ENCODE peak calls at places on chromosomes 16 and 17, in four cellular contexts. One of them, this sample, is unnamed. For H3K9me3, the result is how much of the 10 kb centered on the place peaks cover.

GRCh38 chr17:83189013-83189672 is 109.7 kb downstream of the METRNL start:
- DNase-seq in A549: no peak
- DNase-seq in CD8-positive, alpha-beta T cell: no peak
- DNase-seq in Peyer's patch: peak
- DNase-seq in this sample: no peak

GRCh38 chr17:35167046-35167445 is 19.4 kb downstream of the UNC45B start:
- DNase-seq in A549: no peak
- DNase-seq in Peyer's patch: no peak
- DNase-seq in CD8-positive, alpha-beta T cell: no peak
- DNase-seq in this sample: no peak

GRCh38 chr17:6366144-6366755 is 68.7 kb downstream of the AIPL1 start:
- DNase-seq in Peyer's patch: no peak
- DNase-seq in A549: no peak
- DNase-seq in CD8-positive, alpha-beta T cell: no peak
- DNase-seq in this sample: no peak

GRCh38 chr17:69884361-69884760 is 190.7 kb upstream of the KCNJ16 start:
- DNase-seq in Peyer's patch: no peak
- DNase-seq in A549: no peak
- DNase-seq in CD8-positive, alpha-beta T cell: no peak
- DNase-seq in this sample: no peak

GRCh38 chr16:15418206-15418605 is 16.2 kb upstream of the BMERB1 start:
- DNase-seq in Peyer's patch: no peak
- DNase-seq in A549: no peak
- DNase-seq in CD8-positive, alpha-beta T cell: no peak
- DNase-seq in this sample: no peak

GRCh38 chr17:42682400-42683384 is at the start of gene CNTNAP1:
- DNase-seq in Peyer's patch: no peak
- DNase-seq in A549: peak
- DNase-seq in CD8-positive, alpha-beta T cell: peak
- DNase-seq in this sample: peak

GRCh38 chr17:41082565-41083136 is 1.3 kb upstream of the KRTAP4-7 start:
- DNase-seq in Peyer's patch: no peak
- DNase-seq in CD8-positive, alpha-beta T cell: no peak
- DNase-seq in A549: peak
- DNase-seq in this sample: no peak

GRCh38 chr16:11078812-11079459 is 134.6 kb downstream of the CLEC16A start:
- DNase-seq in A549: no peak
- DNase-seq in CD8-positive, alpha-beta T cell: no peak
- DNase-seq in Peyer's patch: no peak
- DNase-seq in this sample: peak

GRCh38 chr16:75433732-75434413 is 570 bp upstream of the CFDP1 start:
- DNase-seq in Peyer's patch: peak
- DNase-seq in A549: peak
- DNase-seq in CD8-positive, alpha-beta T cell: no peak
- DNase-seq in this sample: peak

GRCh38 chr17:20952183-20952582 is 90.6 kb downstream of the USP22 start:
- DNase-seq in Peyer's patch: no peak
- DNase-seq in CD8-positive, alpha-beta T cell: no peak
- DNase-seq in A549: no peak
- DNase-seq in this sample: peak

GRCh38 chr17:68740555-68741447 is 139.6 kb upstream of the FAM20A start:
- DNase-seq in CD8-positive, alpha-beta T cell: no peak
- DNase-seq in A549: peak
- DNase-seq in Peyer's patch: no peak
- DNase-seq in this sample: no peak

GRCh38 chr16:83619381-83620150 is 188.2 kb upstream of the HSBP1 start:
- DNase-seq in CD8-positive, alpha-beta T cell: no peak
- DNase-seq in Peyer's patch: no peak
- DNase-seq in A549: no peak
- DNase-seq in this sample: no peak

GRCh38 chr17:81871387-81872120 is 417 bp upstream of the ARHGDIA start:
- DNase-seq in CD8-positive, alpha-beta T cell: peak
- DNase-seq in A549: peak
- DNase-seq in Peyer's patch: peak
- DNase-seq in this sample: peak

GRCh38 chr17:67051155-67051538 is 6.8 kb downstream of the CACNG1 start:
- DNase-seq in A549: no peak
- DNase-seq in CD8-positive, alpha-beta T cell: no peak
- DNase-seq in Peyer's patch: no peak
- DNase-seq in this sample: no peak

DNA sequence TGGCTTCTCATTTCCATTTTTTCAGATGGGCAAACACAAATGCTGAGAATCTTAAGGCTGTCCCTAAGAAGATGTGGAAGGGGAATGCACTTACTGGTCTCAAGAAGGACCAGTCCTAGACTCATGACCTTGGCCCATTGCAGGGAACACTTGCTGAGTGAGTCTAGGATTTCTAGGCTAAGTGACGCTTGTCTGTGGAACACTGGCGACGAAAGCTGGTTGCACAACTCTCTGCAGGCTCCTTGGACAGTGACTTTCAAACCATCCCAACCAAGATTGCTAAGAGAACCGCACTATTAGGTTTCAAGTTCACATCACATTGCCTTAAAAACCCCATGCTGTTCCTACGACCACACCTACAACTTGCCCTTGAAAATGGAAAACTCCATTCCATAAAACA is 174.1 kb downstream of the AXIN2 start:
- DNase-seq in CD8-positive, alpha-beta T cell: no peak
- DNase-seq in A549: no peak
- DNase-seq in Peyer's patch: no peak
- DNase-seq in this sample: no peak
- TF ChIP-seq CTCF in CD8-positive, alpha-beta T cell: no peak
- TF ChIP-seq CTCF in A549: no peak
- TF ChIP-seq CTCF in Peyer's patch: no peak
- TF ChIP-seq CTCF in this sample: no peak

GRCh38 chr16:60681014-60681413 is 1355.2 kb downstream of the CDH8 start:
- DNase-seq in Peyer's patch: no peak
- DNase-seq in CD8-positive, alpha-beta T cell: no peak
- DNase-seq in A549: no peak
- DNase-seq in this sample: no peak
- H3K9me3 ChIP-seq in Peyer's patch: under half
- H3K9me3 ChIP-seq in CD8-positive, alpha-beta T cell: under half
- H3K9me3 ChIP-seq in A549: under half
- H3K9me3 ChIP-seq in this sample: under half

DNA sequence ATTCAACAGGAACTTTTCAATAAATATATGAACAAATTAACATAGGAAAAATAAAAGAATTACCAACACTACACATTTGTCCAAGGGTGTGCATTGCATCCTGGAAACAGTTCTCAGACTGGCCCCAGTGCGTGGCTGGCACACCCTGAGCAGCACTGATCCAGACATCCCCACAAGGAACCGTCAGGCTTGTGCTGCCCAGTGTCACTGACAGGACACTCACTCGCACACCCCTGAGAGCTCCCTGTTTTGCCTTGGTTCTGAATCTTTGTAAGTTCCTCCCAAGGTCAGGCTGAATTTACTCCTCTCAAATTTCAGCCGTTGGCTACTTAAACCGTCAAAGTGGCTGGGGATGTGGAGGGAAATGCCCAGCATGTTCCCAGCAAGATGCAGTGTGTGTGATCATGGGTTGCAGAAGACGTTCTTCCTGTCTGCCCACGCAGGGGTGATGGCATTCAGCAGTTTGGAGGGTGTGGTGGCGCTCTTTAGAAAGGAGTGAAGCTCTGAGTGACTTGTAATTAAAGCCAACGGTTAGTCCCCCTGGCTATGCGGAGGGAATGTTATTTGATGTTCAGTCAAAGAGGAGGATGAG is 1.7 kb downstream of the MT2A start:
- DNase-seq in Peyer's patch: peak
- DNase-seq in CD8-positive, alpha-beta T cell: peak
- DNase-seq in A549: peak
- DNase-seq in this sample: peak
- H3K4me3 ChIP-seq in Peyer's patch: peak
- H3K4me3 ChIP-seq in CD8-positive, alpha-beta T cell: peak
- H3K4me3 ChIP-seq in A549: peak
- H3K4me3 ChIP-seq in this sample: peak

DNA sequence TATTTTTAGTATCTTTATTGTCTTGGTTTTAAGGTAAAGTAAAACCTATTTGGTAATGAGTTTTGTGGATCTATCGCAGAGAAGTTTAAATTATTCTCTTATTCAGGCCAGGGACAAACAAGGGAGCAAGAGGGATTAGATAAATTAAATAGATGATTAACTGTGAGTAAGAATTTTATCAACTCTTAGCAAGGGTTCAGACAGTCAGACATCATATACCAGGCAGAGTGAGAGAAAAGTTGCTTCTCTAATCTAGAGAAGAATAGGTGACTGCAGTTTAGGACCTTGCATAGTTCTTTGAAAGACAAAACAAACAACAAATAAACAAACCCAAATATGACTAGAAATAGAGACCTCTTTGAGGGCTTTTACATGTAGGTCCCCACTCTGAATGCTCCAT is 840.2 kb upstream of the GOT2 start:
- DNase-seq in Peyer's patch: no peak
- DNase-seq in CD8-positive, alpha-beta T cell: no peak
- DNase-seq in A549: peak
- DNase-seq in this sample: no peak
- TF ChIP-seq CTCF in Peyer's patch: no peak
- TF ChIP-seq CTCF in CD8-positive, alpha-beta T cell: no peak
- TF ChIP-seq CTCF in A549: no peak
- TF ChIP-seq CTCF in this sample: no peak

DNA sequence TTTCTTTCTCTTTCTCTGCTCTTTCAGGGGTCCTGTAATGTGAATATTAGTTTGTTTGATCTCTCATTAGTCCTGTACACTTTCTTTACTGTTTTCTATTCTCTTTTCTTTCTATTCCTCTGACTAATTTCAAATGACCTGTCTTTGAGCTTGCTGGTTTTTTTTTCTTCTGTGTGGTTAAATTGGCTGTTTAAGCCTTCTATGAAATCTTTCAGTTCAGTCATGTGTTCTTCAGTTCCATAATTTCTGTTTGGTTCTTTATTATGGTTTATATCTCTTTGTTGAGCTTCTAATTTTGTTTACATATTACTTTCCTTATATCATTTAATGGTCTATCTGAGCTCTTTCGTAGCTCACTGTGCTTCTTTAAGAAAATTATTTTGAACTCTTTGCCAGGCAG is 31.3 kb upstream of the NKD1 start:
- DNase-seq in CD8-positive, alpha-beta T cell: no peak
- DNase-seq in Peyer's patch: no peak
- DNase-seq in A549: no peak
- DNase-seq in this sample: no peak
- H3K9me3 ChIP-seq in CD8-positive, alpha-beta T cell: under half
- H3K9me3 ChIP-seq in Peyer's patch: under half
- H3K9me3 ChIP-seq in A549: under half
- H3K9me3 ChIP-seq in this sample: under half

GRCh38 chr17:3535253-3535995 is 22.2 kb downstream of the TRPV3 start:
- DNase-seq in Peyer's patch: peak
- DNase-seq in CD8-positive, alpha-beta T cell: peak
- DNase-seq in A549: peak
- DNase-seq in this sample: peak
- H3K4me3 ChIP-seq in Peyer's patch: peak
- H3K4me3 ChIP-seq in CD8-positive, alpha-beta T cell: peak
- H3K4me3 ChIP-seq in A549: peak
- H3K4me3 ChIP-seq in this sample: peak